ENCODE peak calls at places on chromosomes 5 and 9, in six cellular contexts. C is stimulated activated naive CD8-positive, alpha-beta T cell treated with anti-CD3 and anti-CD28 coated beads, Interleukin-15, Interleukin-2, amounts not matched to agents 100 U/mL and 50 U/mL, for 24 hours; Y is NCI-H2081; P is activated CD4-positive, CD25-positive, alpha-beta regulatory T cell; Q is stimulated activated CD8-positive, alpha-beta memory T cell treated with anti-CD3 and anti-CD28 coated beads, Interleukin-2, amount 100 ng/mL, for 1 hour; A is GM23248. H is an unnamed sample.
A peak's percentile ranks its signal among the peaks of the same experiment; 100 is the strongest.

GRCh38 chr9:82367016-82367415 is 378.4 kb downstream of the SPATA31D1 start:
- DNase-seq in Q (no peak), C (no peak), P (no peak), A (no peak), Y (no peak), H (no peak)

GRCh38 chr9:4117835-4118610 is 181.8 kb downstream of the GLIS3 start:
- DNase-seq in Y (no peak), C (peak; percentile 53), Q (no peak), P (peak; percentile 24), A (no peak), H (no peak)

GRCh38 chr5:158979749-158980521 is 119.8 kb downstream of the EBF1 start:
- DNase-seq in C (no peak), Y (peak; percentile 70), Q (no peak), A (peak; percentile 79), P (no peak), H (no peak)

GRCh38 chr9:131503626-131504465 is 1.1 kb downstream of the POMT1 start:
- DNase-seq in A (peak; percentile 74), Q (peak; percentile 8), C (peak; percentile 79), Y (peak; percentile 14), P (peak; percentile 27), H (no peak)

GRCh38 chr9:86096382-86096781 is 3.0 kb downstream of the GOLM1 start:
- DNase-seq in P (no peak), A (peak; percentile 69), Y (no peak), C (no peak), Q (no peak), H (no peak)

GRCh38 chr9:14203366-14204056 is 110.4 kb downstream of the NFIB start:
- DNase-seq in Y (peak; percentile 91), A (peak; percentile 37), Q (no peak), P (no peak), C (no peak), H (no peak)

GRCh38 chr5:17204133-17204489 is 13.3 kb upstream of the BASP1 start:
- DNase-seq in P (no peak), C (no peak), Y (no peak), A (no peak), Q (no peak), H (no peak)

GRCh38 chr5:45694255-45694834 is 1.8 kb downstream of the HCN1 start:
- DNase-seq in Y (no peak), Q (no peak), C (no peak), A (peak; percentile 31), P (no peak), H (no peak)

GRCh38 chr5:157222506-157223230 is 42.0 kb downstream of the ITK start:
- DNase-seq in Q (no peak), A (peak; percentile 84), P (peak; percentile 35), C (peak; percentile 61), Y (no peak), H (no peak)

GRCh38 chr9:82540175-82540574 is 522.8 kb downstream of the RASEF start:
- DNase-seq in Q (no peak), C (no peak), A (peak; percentile 9), P (no peak), Y (no peak), H (no peak)

GRCh38 chr9:87592554-87593394 is 95.1 kb downstream of the DAPK1 start:
- DNase-seq in Q (no peak), Y (no peak), C (no peak), A (peak; percentile 86), P (no peak), H (no peak)

GRCh38 chr9:4435197-4435596 is 55.1 kb upstream of the SLC1A1 start:
- DNase-seq in C (no peak), Q (no peak), Y (no peak), A (peak; percentile 92), P (no peak), H (no peak)

GRCh38 chr5:127645300-127645726 is 3.6 kb upstream of the CTXN3 start:
- DNase-seq in Q (no peak), A (no peak), P (no peak), C (no peak), Y (no peak), H (no peak)

GRCh38 chr5:126016256-126016655 is 407.0 kb upstream of the GRAMD2B start:
- DNase-seq in Y (peak; percentile 68), A (peak; percentile 7), C (no peak), P (no peak), Q (no peak), H (peak; percentile 33)

GRCh38 chr5:112743631-112744030 is 5.9 kb downstream of the APC start:
- DNase-seq in Q (no peak), A (no peak), Y (no peak), C (no peak), P (no peak), H (no peak)

GRCh38 chr5:31811210-31811609 is 172.3 kb downstream of the PDZD2 start:
- DNase-seq in Y (no peak), P (no peak), C (no peak), A (peak; percentile 93), Q (no peak), H (no peak)

GRCh38 chr5:75053286-75054109 is 1.1 kb upstream of the GCNT4 start:
- DNase-seq in C (peak; percentile 62), A (peak; percentile 94), Y (peak; percentile 5), P (peak; percentile 46), Q (no peak), H (no peak)

GRCh38 chr5:159290741-159291140 is 27.7 kb downstream of the UBLCP1 start:
- DNase-seq in Q (no peak), C (no peak), A (no peak), P (no peak), Y (no peak), H (no peak)

GRCh38 chr9:129887210-129888084 is 52.2 kb downstream of the USP20 start:
- DNase-seq in Q (no peak), A (peak; percentile 78), P (no peak), Y (no peak), C (peak; percentile 70), H (no peak)

GRCh38 chr5:116410345-116410890 is 164.2 kb downstream of the SEMA6A start:
- DNase-seq in P (no peak), Q (no peak), Y (no peak), C (no peak), A (no peak), H (no peak)

GRCh38 chr9:89750117-89750551 is 145.3 kb downstream of the GADD45G start:
- DNase-seq in P (no peak), Y (peak; percentile 35), Q (no peak), A (no peak), C (no peak), H (peak; percentile 45)

GRCh38 chr9:38641985-38642864 is 21.8 kb upstream of the ANKRD18A start:
- DNase-seq in Y (peak; percentile 73), P (no peak), A (peak; percentile 24), Q (no peak), C (no peak), H (no peak)

GRCh38 chr5:59786271-59786805 is 107.2 kb downstream of the PDE4D start:
- DNase-seq in C (no peak), P (no peak), A (peak; percentile 94), Y (no peak), Q (no peak), H (no peak)

GRCh38 chr5:127697894-127698600 is 5.1 kb upstream of the CCDC192 start:
- DNase-seq in C (no peak), A (peak; percentile 73), P (no peak), Y (no peak), Q (no peak), H (no peak)

GRCh38 chr9:12640021-12640587 is 53.1 kb upstream of the TYRP1 start:
- DNase-seq in A (peak; percentile 71), P (no peak), Y (peak; percentile 74), C (no peak), Q (no peak), H (no peak)